ENCODE peak calls at places on chromosomes 5 and 9, in eight cellular contexts. E is foreskin fibroblast, F is ACHN, B is EL, X is frontal cortex, T is GM13976, D is amniotic stem cell, Y is NCI-H1048. Z is an unnamed sample.

GRCh38 chr5:131413605-131414559 is 150.0 kb downstream of the CDC42SE2 start:
- DNase-seq in T (peak; percentile 36), B (no peak), Y (no peak), F (peak; percentile 9), X (no peak), E (peak; percentile 12), D (no peak), Z (no peak)

GRCh38 chr5:170603578-170604565 is 100.1 kb downstream of the KCNIP1 start:
- DNase-seq in B (peak; percentile 52), F (peak; percentile 57), T (peak; percentile 78), X (no peak), D (no peak), E (no peak), Y (no peak), Z (peak; percentile 62)

GRCh38 chr9:121778252-121779225 is 127.1 kb downstream of the DAB2IP start:
- DNase-seq in T (no peak), E (no peak), F (no peak), D (no peak), B (peak; percentile 22), X (no peak), Y (no peak), Z (no peak)

GRCh38 chr5:164256351-164256750 is 750.9 kb downstream of the MAT2B start:
- DNase-seq in X (no peak), F (no peak), B (no peak), Y (no peak), D (no peak), E (no peak), T (no peak), Z (no peak)

GRCh38 chr5:137372386-137373160 is 126.6 kb downstream of the SPOCK1 start:
- DNase-seq in B (peak; percentile 84), X (no peak), E (peak; percentile 26), F (no peak), T (no peak), D (no peak), Y (no peak), Z (no peak)

GRCh38 chr5:35404701-35405100 is 174.4 kb upstream of the PRLR start:
- DNase-seq in B (no peak), X (no peak), E (no peak), T (no peak), Y (no peak), D (no peak), F (no peak), Z (no peak)

GRCh38 chr9:24127519-24127918 is 301.5 kb upstream of the ELAVL2 start:
- DNase-seq in D (no peak), T (no peak), X (no peak), E (no peak), F (no peak), Y (no peak), B (no peak), Z (no peak)

GRCh38 chr9:89755835-89756234 is 151.0 kb downstream of the GADD45G start:
- DNase-seq in E (no peak), X (no peak), T (no peak), Y (no peak), B (no peak), D (no peak), F (no peak), Z (no peak)

GRCh38 chr5:175254155-175254554 is 189.8 kb downstream of the DRD1 start:
- DNase-seq in X (no peak), T (no peak), F (no peak), D (no peak), B (peak; percentile 31), Y (no peak), E (peak; percentile 6), Z (no peak)

GRCh38 chr5:35302544-35302943 is 72.3 kb upstream of the PRLR start:
- DNase-seq in B (no peak), Y (no peak), T (peak; percentile 44), D (no peak), E (no peak), F (no peak), X (no peak), Z (no peak)

GRCh38 chr9:137058651-137059234 is 4.9 kb upstream of the ENTPD2 start:
- DNase-seq in E (no peak), D (no peak), Y (no peak), T (no peak), X (no peak), F (no peak), B (no peak), Z (no peak)

GRCh38 chr9:114373960-114374730 is 13.6 kb downstream of the AKNA start:
- DNase-seq in T (no peak), D (no peak), X (no peak), E (no peak), B (no peak), F (no peak), Y (no peak), Z (no peak)

GRCh38 chr5:153831976-153832375 is 206.7 kb downstream of the FAM114A2 start:
- DNase-seq in E (no peak), D (no peak), X (no peak), B (peak; percentile 43), F (no peak), T (peak; percentile 22), Y (no peak), Z (no peak)

GRCh38 chr5:148984333-148984732 is 78.5 kb downstream of the SH3TC2 start:
- DNase-seq in E (peak; percentile 58), X (no peak), B (peak; percentile 90), F (peak; percentile 91), T (no peak), D (no peak), Y (no peak), Z (no peak)

GRCh38 chr5:87390075-87390474 is 22.7 kb downstream of the CCNH start:
- DNase-seq in B (no peak), F (no peak), Y (no peak), T (no peak), D (no peak), X (no peak), E (no peak), Z (no peak)

GRCh38 chr9:136856078-136856474 is 3.9 kb downstream of the MAMDC4 start:
- DNase-seq in T (no peak), B (no peak), X (no peak), D (no peak), E (no peak), F (no peak), Y (no peak), Z (no peak)

GRCh38 chr5:62310426-62311105 is 4.6 kb downstream of the KIF2A start:
- DNase-seq in E (no peak), B (no peak), D (no peak), X (no peak), F (no peak), Y (no peak), T (no peak), Z (no peak)

GRCh38 chr9:33661186-33661585 is 134.2 kb upstream of the PRSS3 start:
- DNase-seq in E (no peak), B (no peak), F (no peak), X (no peak), T (no peak), D (no peak), Y (no peak), Z (no peak)

GRCh38 chr5:152838241-152838786 is 433.2 kb upstream of the NMUR2 start:
- DNase-seq in X (no peak), Y (no peak), B (no peak), D (no peak), E (no peak), T (no peak), F (no peak), Z (no peak)

Z was measured in GM12892.